ENCODE peak calls at places on chromosome 4, in nine cellular contexts. One of them, this sample, is unnamed.

GRCh38 chr4:602559-602942 is 22.8 kb upstream of the PDE6B start:
- DNase-seq in ecto neural progenitor cell: peak
- DNase-seq in activated CD4-positive, CD25-positive, alpha-beta regulatory T cell treated with anti-CD3 and anti-CD28 coated beads, Interleukin-2, amount 50 U/mL, for 16 hours: no peak
- DNase-seq in natural killer cell treated with Interleukin-12 subunit alpha and Interleukin-12 subunit beta and Interleukin-15 and Interleukin-18, amount 100 ng/mL, for 72 hours: no peak
- DNase-seq in neural crest cell: peak
- DNase-seq in HFF-Myc: no peak
- DNase-seq in activated T-helper 1 cell treated with anti-CD3 and anti-CD28 coated beads, Interleukin-2, amount 50 U/mL, for 16 hours: peak
- DNase-seq in activated T-cell treated with anti-CD3 and anti-CD28 coated beads for 1 hour: peak
- DNase-seq in GM13977: no peak
- DNase-seq in this sample: no peak

GRCh38 chr4:3871181-3871852 is 105.1 kb downstream of the ADRA2C start:
- DNase-seq in neural crest cell: peak
- DNase-seq in natural killer cell treated with Interleukin-12 subunit alpha and Interleukin-12 subunit beta and Interleukin-15 and Interleukin-18, amount 100 ng/mL, for 72 hours: peak
- DNase-seq in activated CD4-positive, CD25-positive, alpha-beta regulatory T cell treated with anti-CD3 and anti-CD28 coated beads, Interleukin-2, amount 50 U/mL, for 16 hours: no peak
- DNase-seq in activated T-cell treated with anti-CD3 and anti-CD28 coated beads for 1 hour: no peak
- DNase-seq in GM13977: no peak
- DNase-seq in ecto neural progenitor cell: peak
- DNase-seq in HFF-Myc: no peak
- DNase-seq in activated T-helper 1 cell treated with anti-CD3 and anti-CD28 coated beads, Interleukin-2, amount 50 U/mL, for 16 hours: no peak
- DNase-seq in this sample: no peak

GRCh38 chr4:110071466-110071865 is 126.9 kb downstream of the ELOVL6 start:
- DNase-seq in HFF-Myc: no peak
- DNase-seq in GM13977: no peak
- DNase-seq in neural crest cell: no peak
- DNase-seq in activated CD4-positive, CD25-positive, alpha-beta regulatory T cell treated with anti-CD3 and anti-CD28 coated beads, Interleukin-2, amount 50 U/mL, for 16 hours: no peak
- DNase-seq in activated T-helper 1 cell treated with anti-CD3 and anti-CD28 coated beads, Interleukin-2, amount 50 U/mL, for 16 hours: no peak
- DNase-seq in ecto neural progenitor cell: no peak
- DNase-seq in activated T-cell treated with anti-CD3 and anti-CD28 coated beads for 1 hour: no peak
- DNase-seq in natural killer cell treated with Interleukin-12 subunit alpha and Interleukin-12 subunit beta and Interleukin-15 and Interleukin-18, amount 100 ng/mL, for 72 hours: no peak
- DNase-seq in this sample: no peak

GRCh38 chr4:2511645-2512131 is 24.8 kb upstream of the FAM193A start:
- DNase-seq in HFF-Myc: no peak
- DNase-seq in natural killer cell treated with Interleukin-12 subunit alpha and Interleukin-12 subunit beta and Interleukin-15 and Interleukin-18, amount 100 ng/mL, for 72 hours: no peak
- DNase-seq in activated T-helper 1 cell treated with anti-CD3 and anti-CD28 coated beads, Interleukin-2, amount 50 U/mL, for 16 hours: no peak
- DNase-seq in ecto neural progenitor cell: no peak
- DNase-seq in activated CD4-positive, CD25-positive, alpha-beta regulatory T cell treated with anti-CD3 and anti-CD28 coated beads, Interleukin-2, amount 50 U/mL, for 16 hours: no peak
- DNase-seq in activated T-cell treated with anti-CD3 and anti-CD28 coated beads for 1 hour: no peak
- DNase-seq in GM13977: peak
- DNase-seq in neural crest cell: no peak
- DNase-seq in this sample: no peak

GRCh38 chr4:26493461-26493860 is 3.2 kb upstream of the CCKAR start:
- DNase-seq in natural killer cell treated with Interleukin-12 subunit alpha and Interleukin-12 subunit beta and Interleukin-15 and Interleukin-18, amount 100 ng/mL, for 72 hours: no peak
- DNase-seq in neural crest cell: no peak
- DNase-seq in GM13977: no peak
- DNase-seq in activated CD4-positive, CD25-positive, alpha-beta regulatory T cell treated with anti-CD3 and anti-CD28 coated beads, Interleukin-2, amount 50 U/mL, for 16 hours: no peak
- DNase-seq in activated T-helper 1 cell treated with anti-CD3 and anti-CD28 coated beads, Interleukin-2, amount 50 U/mL, for 16 hours: no peak
- DNase-seq in activated T-cell treated with anti-CD3 and anti-CD28 coated beads for 1 hour: no peak
- DNase-seq in HFF-Myc: no peak
- DNase-seq in ecto neural progenitor cell: no peak
- DNase-seq in this sample: no peak

GRCh38 chr4:18571252-18571885 is 549.8 kb upstream of the LCORL start:
- DNase-seq in HFF-Myc: no peak
- DNase-seq in activated CD4-positive, CD25-positive, alpha-beta regulatory T cell treated with anti-CD3 and anti-CD28 coated beads, Interleukin-2, amount 50 U/mL, for 16 hours: no peak
- DNase-seq in ecto neural progenitor cell: no peak
- DNase-seq in natural killer cell treated with Interleukin-12 subunit alpha and Interleukin-12 subunit beta and Interleukin-15 and Interleukin-18, amount 100 ng/mL, for 72 hours: no peak
- DNase-seq in activated T-cell treated with anti-CD3 and anti-CD28 coated beads for 1 hour: no peak
- DNase-seq in activated T-helper 1 cell treated with anti-CD3 and anti-CD28 coated beads, Interleukin-2, amount 50 U/mL, for 16 hours: no peak
- DNase-seq in neural crest cell: no peak
- DNase-seq in GM13977: no peak
- DNase-seq in this sample: peak

GRCh38 chr4:176383273-176384077 is 63.7 kb downstream of the SPCS3 start:
- DNase-seq in activated CD4-positive, CD25-positive, alpha-beta regulatory T cell treated with anti-CD3 and anti-CD28 coated beads, Interleukin-2, amount 50 U/mL, for 16 hours: no peak
- DNase-seq in GM13977: no peak
- DNase-seq in activated T-helper 1 cell treated with anti-CD3 and anti-CD28 coated beads, Interleukin-2, amount 50 U/mL, for 16 hours: no peak
- DNase-seq in activated T-cell treated with anti-CD3 and anti-CD28 coated beads for 1 hour: no peak
- DNase-seq in neural crest cell: no peak
- DNase-seq in natural killer cell treated with Interleukin-12 subunit alpha and Interleukin-12 subunit beta and Interleukin-15 and Interleukin-18, amount 100 ng/mL, for 72 hours: no peak
- DNase-seq in ecto neural progenitor cell: no peak
- DNase-seq in HFF-Myc: no peak
- DNase-seq in this sample: peak

GRCh38 chr4:25842229-25842840 is 20.5 kb downstream of the SEL1L3 start:
- DNase-seq in HFF-Myc: no peak
- DNase-seq in activated T-helper 1 cell treated with anti-CD3 and anti-CD28 coated beads, Interleukin-2, amount 50 U/mL, for 16 hours: no peak
- DNase-seq in activated CD4-positive, CD25-positive, alpha-beta regulatory T cell treated with anti-CD3 and anti-CD28 coated beads, Interleukin-2, amount 50 U/mL, for 16 hours: no peak
- DNase-seq in activated T-cell treated with anti-CD3 and anti-CD28 coated beads for 1 hour: peak
- DNase-seq in GM13977: peak
- DNase-seq in ecto neural progenitor cell: no peak
- DNase-seq in natural killer cell treated with Interleukin-12 subunit alpha and Interleukin-12 subunit beta and Interleukin-15 and Interleukin-18, amount 100 ng/mL, for 72 hours: no peak
- DNase-seq in neural crest cell: no peak
- DNase-seq in this sample: no peak

GRCh38 chr4:16626945-16627344 is 271.5 kb downstream of the LDB2 start:
- DNase-seq in ecto neural progenitor cell: no peak
- DNase-seq in activated T-cell treated with anti-CD3 and anti-CD28 coated beads for 1 hour: no peak
- DNase-seq in activated CD4-positive, CD25-positive, alpha-beta regulatory T cell treated with anti-CD3 and anti-CD28 coated beads, Interleukin-2, amount 50 U/mL, for 16 hours: no peak
- DNase-seq in neural crest cell: no peak
- DNase-seq in HFF-Myc: peak
- DNase-seq in activated T-helper 1 cell treated with anti-CD3 and anti-CD28 coated beads, Interleukin-2, amount 50 U/mL, for 16 hours: no peak
- DNase-seq in GM13977: no peak
- DNase-seq in natural killer cell treated with Interleukin-12 subunit alpha and Interleukin-12 subunit beta and Interleukin-15 and Interleukin-18, amount 100 ng/mL, for 72 hours: no peak
- DNase-seq in this sample: peak

GRCh38 chr4:82753238-82753637 is 45.4 kb downstream of the SCD5 start:
- DNase-seq in neural crest cell: no peak
- DNase-seq in HFF-Myc: no peak
- DNase-seq in natural killer cell treated with Interleukin-12 subunit alpha and Interleukin-12 subunit beta and Interleukin-15 and Interleukin-18, amount 100 ng/mL, for 72 hours: no peak
- DNase-seq in ecto neural progenitor cell: no peak
- DNase-seq in activated T-cell treated with anti-CD3 and anti-CD28 coated beads for 1 hour: no peak
- DNase-seq in activated CD4-positive, CD25-positive, alpha-beta regulatory T cell treated with anti-CD3 and anti-CD28 coated beads, Interleukin-2, amount 50 U/mL, for 16 hours: no peak
- DNase-seq in GM13977: no peak
- DNase-seq in activated T-helper 1 cell treated with anti-CD3 and anti-CD28 coated beads, Interleukin-2, amount 50 U/mL, for 16 hours: no peak
- DNase-seq in this sample: no peak